ENCODE peak calls at places on chromosomes 7 and 10, in seven cellular contexts. One of them, this sample, is unnamed.
A peak's percentile ranks its signal among the peaks of the same experiment; 100 is the strongest.

GRCh38 chr7:55021951-55022617 is 3.3 kb downstream of the EGFR start:
- DNase-seq in mammary epithelial cell: peak; percentile 55
- DNase-seq in hepatocyte: no peak
- DNase-seq in mucosa of descending colon: no peak
- DNase-seq in MM.1S: no peak
- DNase-seq in uterus: no peak
- DNase-seq in astrocyte of the spinal cord: peak; percentile 52
- DNase-seq in this sample: no peak

GRCh38 chr7:44541-44896 is 147.9 kb upstream of the FAM20C start:
- DNase-seq in MM.1S: no peak
- DNase-seq in uterus: no peak
- DNase-seq in astrocyte of the spinal cord: no peak
- DNase-seq in hepatocyte: no peak
- DNase-seq in mammary epithelial cell: no peak
- DNase-seq in mucosa of descending colon: peak; percentile 7
- DNase-seq in this sample: no peak

GRCh38 chr10:14382531-14382930 is 51.8 kb upstream of the FRMD4A start:
- DNase-seq in mammary epithelial cell: no peak
- DNase-seq in mucosa of descending colon: no peak
- DNase-seq in hepatocyte: no peak
- DNase-seq in astrocyte of the spinal cord: no peak
- DNase-seq in MM.1S: no peak
- DNase-seq in uterus: no peak
- DNase-seq in this sample: no peak

GRCh38 chr7:110386914-110387313 is 704.0 kb upstream of the LRRN3 start:
- DNase-seq in mucosa of descending colon: no peak
- DNase-seq in mammary epithelial cell: peak; percentile 89
- DNase-seq in uterus: no peak
- DNase-seq in MM.1S: no peak
- DNase-seq in astrocyte of the spinal cord: peak; percentile 59
- DNase-seq in hepatocyte: peak; percentile 69
- DNase-seq in this sample: no peak

GRCh38 chr10:128539784-128540759 is 413.8 kb upstream of the MKI67 start:
- DNase-seq in uterus: no peak
- DNase-seq in astrocyte of the spinal cord: no peak
- DNase-seq in mammary epithelial cell: no peak
- DNase-seq in hepatocyte: peak; percentile 31
- DNase-seq in mucosa of descending colon: no peak
- DNase-seq in MM.1S: no peak
- DNase-seq in this sample: no peak

GRCh38 chr10:86367339-86367951 is 850 bp upstream of the GRID1 start:
- DNase-seq in MM.1S: no peak
- DNase-seq in uterus: no peak
- DNase-seq in astrocyte of the spinal cord: no peak
- DNase-seq in hepatocyte: no peak
- DNase-seq in mucosa of descending colon: no peak
- DNase-seq in mammary epithelial cell: no peak
- DNase-seq in this sample: no peak

GRCh38 chr7:116840256-116840655 is 22.1 kb upstream of the CAPZA2 start:
- DNase-seq in uterus: no peak
- DNase-seq in astrocyte of the spinal cord: no peak
- DNase-seq in mucosa of descending colon: no peak
- DNase-seq in mammary epithelial cell: no peak
- DNase-seq in MM.1S: no peak
- DNase-seq in hepatocyte: no peak
- DNase-seq in this sample: no peak

GRCh38 chr7:133504825-133505224 is 251.9 kb downstream of the EXOC4 start:
- DNase-seq in astrocyte of the spinal cord: peak; percentile 48
- DNase-seq in mucosa of descending colon: no peak
- DNase-seq in hepatocyte: no peak
- DNase-seq in MM.1S: no peak
- DNase-seq in mammary epithelial cell: no peak
- DNase-seq in uterus: no peak
- DNase-seq in this sample: no peak

GRCh38 chr7:43294080-43294630 is 181.7 kb downstream of the HECW1 start:
- DNase-seq in astrocyte of the spinal cord: peak; percentile 85
- DNase-seq in mucosa of descending colon: no peak
- DNase-seq in mammary epithelial cell: peak; percentile 86
- DNase-seq in hepatocyte: peak; percentile 65
- DNase-seq in uterus: peak; percentile 28
- DNase-seq in MM.1S: no peak
- DNase-seq in this sample: no peak

GRCh38 chr10:77841711-77842375 is 84.7 kb downstream of the DLG5 start:
- DNase-seq in uterus: no peak
- DNase-seq in mammary epithelial cell: no peak
- DNase-seq in astrocyte of the spinal cord: no peak
- DNase-seq in mucosa of descending colon: no peak
- DNase-seq in hepatocyte: no peak
- DNase-seq in MM.1S: no peak
- DNase-seq in this sample: no peak

GRCh38 chr7:71251706-71252105 is 119.8 kb downstream of the GALNT17 start:
- DNase-seq in astrocyte of the spinal cord: no peak
- DNase-seq in hepatocyte: peak; percentile 56
- DNase-seq in uterus: no peak
- DNase-seq in MM.1S: no peak
- DNase-seq in mammary epithelial cell: no peak
- DNase-seq in mucosa of descending colon: no peak
- DNase-seq in this sample: no peak

GRCh38 chr10:617471-617870 is 72.0 kb downstream of the DIP2C start:
- DNase-seq in mammary epithelial cell: no peak
- DNase-seq in MM.1S: no peak
- DNase-seq in hepatocyte: no peak
- DNase-seq in uterus: no peak
- DNase-seq in mucosa of descending colon: peak; percentile 21
- DNase-seq in astrocyte of the spinal cord: no peak
- DNase-seq in this sample: no peak

GRCh38 chr7:1313591-1313990 is 80.9 kb downstream of the UNCX start:
- DNase-seq in MM.1S: no peak
- DNase-seq in astrocyte of the spinal cord: no peak
- DNase-seq in mucosa of descending colon: no peak
- DNase-seq in uterus: no peak
- DNase-seq in mammary epithelial cell: no peak
- DNase-seq in hepatocyte: no peak
- DNase-seq in this sample: no peak

GRCh38 chr7:1314908-1315450 is 82.3 kb downstream of the UNCX start:
- DNase-seq in MM.1S: no peak
- DNase-seq in mucosa of descending colon: no peak
- DNase-seq in hepatocyte: no peak
- DNase-seq in mammary epithelial cell: no peak
- DNase-seq in astrocyte of the spinal cord: no peak
- DNase-seq in uterus: no peak
- DNase-seq in this sample: no peak

GRCh38 chr7:1312098-1313070 is 79.7 kb downstream of the UNCX start:
- DNase-seq in hepatocyte: no peak
- DNase-seq in mucosa of descending colon: no peak
- DNase-seq in mammary epithelial cell: peak; percentile 8
- DNase-seq in uterus: no peak
- DNase-seq in astrocyte of the spinal cord: no peak
- DNase-seq in MM.1S: no peak
- DNase-seq in this sample: no peak

GRCh38 chr7:1316086-1316485 is 83.4 kb downstream of the UNCX start:
- DNase-seq in uterus: no peak
- DNase-seq in hepatocyte: no peak
- DNase-seq in astrocyte of the spinal cord: no peak
- DNase-seq in mammary epithelial cell: no peak
- DNase-seq in mucosa of descending colon: no peak
- DNase-seq in MM.1S: no peak
- DNase-seq in this sample: no peak

DNA sequence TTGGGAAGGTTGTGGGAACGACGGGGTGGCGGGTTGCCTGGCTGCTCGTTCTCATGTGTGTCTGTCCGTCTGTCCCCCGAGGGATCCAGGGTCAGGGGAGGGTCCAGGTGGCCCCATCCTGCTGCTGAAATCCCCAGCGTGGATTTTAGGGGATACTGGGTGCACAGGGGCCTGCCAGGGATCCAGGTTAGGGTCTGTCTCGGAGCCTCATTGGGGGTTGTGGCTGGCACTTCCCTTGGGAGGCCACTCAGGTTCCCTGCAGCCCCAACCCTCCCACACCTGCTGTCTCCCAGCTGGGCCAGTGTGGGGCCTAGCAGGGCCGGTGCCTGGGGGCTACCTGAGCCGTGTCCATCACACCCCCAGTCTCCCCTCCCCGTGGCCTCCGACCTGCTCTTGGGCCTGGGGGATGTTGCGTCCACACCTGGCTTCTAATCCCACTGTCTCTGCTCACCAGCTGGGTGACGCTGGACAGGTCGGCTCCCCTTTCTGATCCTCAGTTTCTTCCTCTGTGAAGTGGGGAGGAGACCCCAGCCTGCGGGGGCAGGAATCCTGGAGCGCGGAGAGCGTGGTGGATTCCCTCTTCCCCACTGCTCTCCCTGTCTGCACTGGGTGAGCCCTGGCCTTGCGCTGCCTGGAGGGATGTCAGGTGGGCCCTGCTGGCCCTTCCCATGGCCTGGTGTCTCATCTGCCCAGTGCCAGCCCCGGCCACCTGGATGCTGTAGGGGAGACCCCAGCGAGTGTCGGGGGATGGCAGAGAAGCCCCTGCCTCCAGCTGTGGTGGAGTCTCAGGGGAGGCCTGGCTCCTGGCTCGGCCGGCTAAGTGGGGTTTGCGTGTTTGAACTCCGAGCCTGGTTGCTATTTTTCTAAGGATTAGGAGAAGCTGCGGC is 81.6 kb downstream of the UNCX start:
- DNase-seq in astrocyte of the spinal cord: no peak
- DNase-seq in MM.1S: no peak
- DNase-seq in mucosa of descending colon: no peak
- DNase-seq in hepatocyte: no peak
- DNase-seq in mammary epithelial cell: no peak
- DNase-seq in uterus: no peak
- DNase-seq in this sample: no peak
- TF ChIP-seq CTCF in astrocyte of the spinal cord: no peak
- TF ChIP-seq CTCF in MM.1S: no peak
- TF ChIP-seq CTCF in mucosa of descending colon: no peak
- TF ChIP-seq CTCF in hepatocyte: no peak
- TF ChIP-seq CTCF in mammary epithelial cell: no peak
- TF ChIP-seq CTCF in uterus: no peak
- TF ChIP-seq CTCF in this sample: no peak

GRCh38 chr10:99432881-99433280 is 2.5 kb upstream of the GOT1 start:
- DNase-seq in uterus: no peak
- DNase-seq in astrocyte of the spinal cord: no peak
- DNase-seq in MM.1S: no peak
- DNase-seq in mucosa of descending colon: no peak
- DNase-seq in mammary epithelial cell: no peak
- DNase-seq in hepatocyte: no peak
- DNase-seq in this sample: no peak

GRCh38 chr10:99431190-99431549 is 746 bp upstream of the GOT1 start:
- DNase-seq in uterus: peak; percentile 68
- DNase-seq in astrocyte of the spinal cord: peak; percentile 26
- DNase-seq in MM.1S: no peak
- DNase-seq in hepatocyte: peak; percentile 61
- DNase-seq in mucosa of descending colon: peak; percentile 86
- DNase-seq in mammary epithelial cell: peak; percentile 50
- DNase-seq in this sample: peak; percentile 20

GRCh38 chr10:99435986-99436633 is 5.7 kb upstream of the GOT1 start:
- DNase-seq in uterus: no peak
- DNase-seq in hepatocyte: peak; percentile 76
- DNase-seq in astrocyte of the spinal cord: peak; percentile 53
- DNase-seq in mucosa of descending colon: no peak
- DNase-seq in mammary epithelial cell: peak; percentile 37
- DNase-seq in MM.1S: peak; percentile 69
- DNase-seq in this sample: peak; percentile 22

GRCh38 chr10:99432047-99432446 is 1.6 kb upstream of the GOT1 start:
- DNase-seq in hepatocyte: no peak
- DNase-seq in uterus: no peak
- DNase-seq in astrocyte of the spinal cord: no peak
- DNase-seq in mammary epithelial cell: peak; percentile 6
- DNase-seq in mucosa of descending colon: no peak
- DNase-seq in MM.1S: no peak
- DNase-seq in this sample: no peak

GRCh38 chr10:99433378-99434020 is 3.1 kb upstream of the GOT1 start:
- DNase-seq in mammary epithelial cell: no peak
- DNase-seq in astrocyte of the spinal cord: no peak
- DNase-seq in hepatocyte: no peak
- DNase-seq in mucosa of descending colon: no peak
- DNase-seq in uterus: no peak
- DNase-seq in MM.1S: no peak
- DNase-seq in this sample: no peak
- TF ChIP-seq CTCF in mammary epithelial cell: peak; percentile 51
- TF ChIP-seq CTCF in astrocyte of the spinal cord: peak; percentile 30
- TF ChIP-seq CTCF in hepatocyte: peak; percentile 21
- TF ChIP-seq CTCF in mucosa of descending colon: no peak
- TF ChIP-seq CTCF in uterus: no peak
- TF ChIP-seq CTCF in MM.1S: peak; percentile 32
- TF ChIP-seq CTCF in this sample: peak; percentile 29

DNA sequence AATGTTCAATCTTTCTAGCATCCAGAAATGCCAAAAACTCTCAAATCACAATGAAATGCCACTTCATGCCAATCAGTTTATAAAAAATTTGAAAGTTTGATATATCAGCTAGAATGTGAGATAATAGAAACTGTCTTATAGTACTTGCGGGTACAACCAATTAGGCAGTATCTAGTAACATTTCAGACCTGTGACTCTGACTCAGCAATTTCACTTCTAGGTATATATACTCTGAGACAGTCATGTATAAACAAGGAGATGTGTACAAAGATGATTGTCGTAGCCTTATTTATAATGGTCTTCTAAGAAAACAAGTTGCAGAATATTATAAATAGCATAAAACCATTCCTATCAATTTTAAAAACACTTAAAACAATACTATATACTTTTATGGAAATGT is 252.3 kb upstream of the PODXL start:
- DNase-seq in MM.1S: no peak
- DNase-seq in mucosa of descending colon: no peak
- DNase-seq in astrocyte of the spinal cord: no peak
- DNase-seq in mammary epithelial cell: no peak
- DNase-seq in uterus: no peak
- DNase-seq in hepatocyte: no peak
- DNase-seq in this sample: no peak
- TF ChIP-seq CTCF in MM.1S: no peak
- TF ChIP-seq CTCF in mucosa of descending colon: no peak
- TF ChIP-seq CTCF in astrocyte of the spinal cord: no peak
- TF ChIP-seq CTCF in mammary epithelial cell: no peak
- TF ChIP-seq CTCF in uterus: no peak
- TF ChIP-seq CTCF in hepatocyte: no peak
- TF ChIP-seq CTCF in this sample: no peak

GRCh38 chr7:7757576-7757975 is 39.2 kb upstream of the RPA3 start:
- DNase-seq in mammary epithelial cell: no peak
- DNase-seq in MM.1S: no peak
- DNase-seq in uterus: no peak
- DNase-seq in hepatocyte: no peak
- DNase-seq in mucosa of descending colon: no peak
- DNase-seq in astrocyte of the spinal cord: no peak
- DNase-seq in this sample: no peak

GRCh38 chr7:7765422-7765821 is 47.0 kb upstream of the RPA3 start:
- DNase-seq in astrocyte of the spinal cord: no peak
- DNase-seq in MM.1S: peak; percentile 4
- DNase-seq in mammary epithelial cell: peak; percentile 68
- DNase-seq in mucosa of descending colon: no peak
- DNase-seq in hepatocyte: no peak
- DNase-seq in uterus: no peak
- DNase-seq in this sample: peak; percentile 37

GRCh38 chr7:7761974-7762769 is 43.8 kb upstream of the RPA3 start:
- DNase-seq in mammary epithelial cell: peak; percentile 54
- DNase-seq in mucosa of descending colon: no peak
- DNase-seq in hepatocyte: peak; percentile 49
- DNase-seq in astrocyte of the spinal cord: peak; percentile 58
- DNase-seq in MM.1S: peak; percentile 74
- DNase-seq in uterus: no peak
- DNase-seq in this sample: no peak

GRCh38 chr7:7764515-7765138 is 46.2 kb upstream of the RPA3 start:
- DNase-seq in mammary epithelial cell: no peak
- DNase-seq in mucosa of descending colon: no peak
- DNase-seq in MM.1S: peak; percentile 5
- DNase-seq in uterus: no peak
- DNase-seq in hepatocyte: no peak
- DNase-seq in astrocyte of the spinal cord: no peak
- DNase-seq in this sample: no peak

GRCh38 chr7:7761340-7761973 is 43.0 kb upstream of the RPA3 start:
- DNase-seq in mammary epithelial cell: peak; percentile 50
- DNase-seq in hepatocyte: peak; percentile 49
- DNase-seq in MM.1S: peak; percentile 82
- DNase-seq in astrocyte of the spinal cord: peak; percentile 78
- DNase-seq in mucosa of descending colon: no peak
- DNase-seq in uterus: no peak
- DNase-seq in this sample: no peak
- TF ChIP-seq CTCF in mammary epithelial cell: peak; percentile 47
- TF ChIP-seq CTCF in hepatocyte: peak; percentile 51
- TF ChIP-seq CTCF in MM.1S: peak; percentile 51
- TF ChIP-seq CTCF in astrocyte of the spinal cord: peak; percentile 13
- TF ChIP-seq CTCF in mucosa of descending colon: no peak
- TF ChIP-seq CTCF in uterus: peak; percentile 40
- TF ChIP-seq CTCF in this sample: peak; percentile 30

This sample was measured in GM13976.